ENCODE peak calls at places on chromosomes 13 and 19, in eight cellular contexts. E is upper lobe of right lung; Z is ovary; P is NT2/D1; H is mesendoderm; Y is effector memory CD4-positive, alpha-beta T cell; W is pancreas; F is testis. C is an unnamed sample.

GRCh38 chr13:51937320-51938290 is 73.6 kb downstream of the ATP7B start:
- DNase-seq in Z (no peak), H (no peak), W (no peak), Y (no peak), E (no peak), F (no peak), P (no peak), C (no peak)

GRCh38 chr19:54465367-54466109 is 2.0 kb upstream of the LENG9 start:
- DNase-seq in P (no peak), Z (peak; percentile 54), Y (no peak), E (no peak), H (no peak), W (peak; percentile 51), F (no peak), C (no peak)

GRCh38 chr13:50617134-50617721 is 226.3 kb downstream of the DLEU7 start:
- DNase-seq in H (no peak), E (no peak), Z (no peak), Y (no peak), P (no peak), W (no peak), F (no peak), C (no peak)

GRCh38 chr13:40458283-40459031 is 208.0 kb downstream of the FOXO1 start:
- DNase-seq in Z (no peak), H (no peak), P (no peak), W (no peak), F (no peak), Y (no peak), E (no peak), C (no peak)

GRCh38 chr13:106449096-106449495 is 86.4 kb downstream of the EFNB2 start:
- DNase-seq in Z (no peak), W (no peak), E (no peak), H (no peak), Y (no peak), F (no peak), P (no peak), C (no peak)

GRCh38 chr19:49442354-49442753 is 1.0 kb upstream of the SLC17A7 start:
- DNase-seq in Y (no peak), P (no peak), H (no peak), F (peak; percentile 41), Z (no peak), W (no peak), E (no peak), C (peak; percentile 67)

GRCh38 chr13:34430294-34430693 is 511.8 kb upstream of the NBEA start:
- DNase-seq in E (no peak), H (no peak), W (no peak), P (no peak), Y (no peak), F (no peak), Z (no peak), C (no peak)

GRCh38 chr19:4495471-4495870 is 22.8 kb downstream of the PLIN4 start:
- DNase-seq in P (no peak), F (no peak), Z (no peak), H (no peak), Y (no peak), W (peak; percentile 12), E (no peak), C (no peak)

GRCh38 chr19:40445945-40446784 is 2.0 kb upstream of the SERTAD3 start:
- DNase-seq in P (no peak), Y (no peak), E (no peak), F (no peak), Z (no peak), W (no peak), H (peak; percentile 92), C (no peak)

GRCh38 chr19:56083668-56084067 is 37.4 kb downstream of the ZNF787 start:
- DNase-seq in H (peak; percentile 53), W (no peak), P (no peak), Y (no peak), E (no peak), F (no peak), Z (no peak), C (no peak)

GRCh38 chr13:76641056-76641455 is 245.1 kb downstream of the KCTD12 start:
- DNase-seq in E (no peak), P (no peak), H (no peak), W (no peak), Y (no peak), Z (no peak), F (no peak), C (no peak)

GRCh38 chr13:43364210-43365041 is 341.0 kb downstream of the DNAJC15 start:
- DNase-seq in Y (no peak), F (no peak), P (no peak), Z (no peak), H (no peak), W (no peak), E (no peak), C (no peak)

GRCh38 chr13:40126301-40127085 is 471.0 kb downstream of the COG6 start:
- DNase-seq in P (no peak), W (no peak), Z (no peak), Y (no peak), H (no peak), E (no peak), F (no peak), C (no peak)

GRCh38 chr19:6023085-6023682 is 45.2 kb upstream of the RANBP3 start:
- DNase-seq in E (no peak), Z (no peak), P (no peak), F (peak; percentile 73), Y (no peak), H (no peak), W (no peak), C (no peak)

GRCh38 chr13:50389726-50390125 is 374.5 kb downstream of the KCNRG start:
- DNase-seq in P (no peak), H (no peak), E (no peak), Z (no peak), W (no peak), F (no peak), Y (no peak), C (no peak)

GRCh38 chr19:15136234-15136954 is 29.2 kb downstream of the SYDE1 start:
- DNase-seq in Z (no peak), P (no peak), E (no peak), F (no peak), W (no peak), H (no peak), Y (no peak), C (no peak)

DNA sequence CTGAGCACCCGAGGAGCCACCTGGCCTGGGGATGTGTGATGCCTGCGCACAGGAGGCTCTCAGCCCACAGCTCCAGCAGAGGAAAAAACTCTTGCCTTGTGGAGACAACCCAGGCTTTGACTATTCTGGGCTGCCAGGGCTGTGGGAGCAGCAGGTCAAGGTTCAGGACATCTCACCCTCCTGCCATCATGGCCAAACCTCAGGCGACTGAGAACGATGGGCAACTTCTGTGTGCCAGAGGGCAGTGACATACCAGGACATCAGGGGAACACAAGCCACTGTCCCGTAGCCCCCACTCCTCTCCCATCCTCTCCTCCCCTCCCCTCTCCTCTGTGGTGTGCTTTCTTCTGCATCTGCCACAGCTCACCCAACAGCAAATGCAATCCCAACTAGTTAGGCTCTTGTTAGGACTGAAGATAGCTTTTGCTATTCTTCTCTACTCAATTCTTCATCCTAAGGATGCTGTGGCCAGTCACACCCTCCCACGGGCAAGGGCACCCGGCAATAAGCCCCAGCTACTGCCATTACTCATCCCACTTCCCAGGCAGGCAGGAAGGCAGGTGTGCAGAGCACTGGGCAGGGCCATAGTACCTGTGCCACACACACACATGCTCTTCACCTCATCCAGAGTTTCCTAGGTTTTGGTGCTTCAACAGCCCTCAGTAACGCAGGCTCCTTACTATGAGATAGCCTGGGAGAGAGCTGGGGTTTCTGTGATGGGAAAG is 16.8 kb downstream of the ELL start:
- DNase-seq in P (no peak), Y (no peak), Z (no peak), H (no peak), F (no peak), E (no peak), W (no peak), C (no peak)
- H3K4me1 ChIP-seq in P (peaks cover 29% of the 10 kb centered on the region), Y (peaks cover 80% of the 10 kb centered on the region), Z (peaks cover 61% of the 10 kb centered on the region), H (no peaks in the 10 kb centered on the region), F (peaks cover 84% of the 10 kb centered on the region), E (peaks cover 94% of the 10 kb centered on the region), W (peaks cover 78% of the 10 kb centered on the region), C (peaks cover 100% of the 10 kb centered on the region)

GRCh38 chr13:112455476-112456059 is 79.4 kb downstream of the SPACA7 start:
- DNase-seq in E (peak; percentile 46), W (no peak), F (no peak), H (no peak), Z (no peak), P (no peak), Y (no peak), C (no peak)
- H3K27me3 ChIP-seq in E (peaks cover 7% of the 10 kb centered on the region), W (no peaks in the 10 kb centered on the region), F (no peaks in the 10 kb centered on the region), H (no peaks in the 10 kb centered on the region), Z (no peaks in the 10 kb centered on the region), P (no peaks in the 10 kb centered on the region), Y (no peaks in the 10 kb centered on the region), C (no peaks in the 10 kb centered on the region)

GRCh38 chr19:31353826-31354225 is 4.6 kb upstream of the TSHZ3 start:
- DNase-seq in E (no peak), W (peak; percentile 54), Y (no peak), Z (no peak), P (no peak), H (peak; percentile 72), F (no peak), C (no peak)
- H3K4me1 ChIP-seq in E (peaks cover 9% of the 10 kb centered on the region), W (no peaks in the 10 kb centered on the region), Y (peaks cover 47% of the 10 kb centered on the region), Z (peaks cover 9% of the 10 kb centered on the region), P (peaks cover 8% of the 10 kb centered on the region), H (peaks cover 7% of the 10 kb centered on the region), F (peaks cover 7% of the 10 kb centered on the region), C (peaks cover 10% of the 10 kb centered on the region)

GRCh38 chr19:51003316-51003715 is 1.9 kb upstream of the KLK8 start:
- DNase-seq in P (no peak), E (no peak), F (no peak), W (no peak), Z (no peak), H (no peak), Y (no peak), C (no peak)
- H3K27me3 ChIP-seq in P (no peaks in the 10 kb centered on the region), E (peaks cover 39% of the 10 kb centered on the region), F (no peaks in the 10 kb centered on the region), W (no peaks in the 10 kb centered on the region), Z (no peaks in the 10 kb centered on the region), H (no peaks in the 10 kb centered on the region), Y (peaks cover 12% of the 10 kb centered on the region), C (peaks cover 5% of the 10 kb centered on the region)

GRCh38 chr13:33261426-33262068 is 24.0 kb downstream of the STARD13 start:
- DNase-seq in F (no peak), P (no peak), Z (no peak), E (no peak), Y (no peak), W (no peak), H (no peak), C (no peak)

GRCh38 chr13:33260168-33261098 is 25.1 kb downstream of the STARD13 start:
- DNase-seq in Y (no peak), P (no peak), H (no peak), E (no peak), Z (no peak), F (no peak), W (no peak), C (no peak)

GRCh38 chr13:33258437-33259193 is 26.9 kb downstream of the STARD13 start:
- DNase-seq in Z (no peak), Y (no peak), F (no peak), W (no peak), E (no peak), H (no peak), P (no peak), C (no peak)

GRCh38 chr13:33257786-33258185 is 27.8 kb downstream of the STARD13 start:
- DNase-seq in E (no peak), Z (no peak), H (no peak), W (no peak), F (no peak), P (no peak), Y (no peak), C (no peak)

GRCh38 chr13:33259296-33259695 is 26.3 kb downstream of the STARD13 start:
- DNase-seq in E (no peak), Y (no peak), W (no peak), H (peak; percentile 63), Z (no peak), F (no peak), P (peak; percentile 57), C (no peak)
- H3K4me1 ChIP-seq in E (peaks cover 50% of the 10 kb centered on the region), Y (no peaks in the 10 kb centered on the region), W (peaks cover 13% of the 10 kb centered on the region), H (peaks cover 3% of the 10 kb centered on the region), Z (peaks cover 12% of the 10 kb centered on the region), F (no peaks in the 10 kb centered on the region), P (no peaks in the 10 kb centered on the region), C (peaks cover 54% of the 10 kb centered on the region)